ENCODE peak calls at places on chromosome 18, in five cellular contexts. C is naive thymus-derived CD8-positive, alpha-beta T cell; I is HFFc6; F is HAP-1; U is CD8-positive, alpha-beta T cell. D is an unnamed sample.

GRCh38 chr18:32772580-32773186 is at the start of gene KLHL14:
- DNase-seq in I (no peak), U (no peak), C (no peak), F (no peak), D (no peak)

GRCh38 chr18:63774511-63774910 is 707 bp upstream of the SERPINB7 start:
- DNase-seq in C (no peak), U (no peak), F (no peak), I (no peak), D (no peak)

GRCh38 chr18:8480506-8481328 is 128.5 kb upstream of the RAB12 start:
- DNase-seq in C (no peak), U (no peak), I (peak), F (no peak), D (no peak)

GRCh38 chr18:34773961-34774754 is 64.1 kb downstream of the DTNA start:
- DNase-seq in C (no peak), U (no peak), F (no peak), I (peak), D (no peak)

GRCh38 chr18:8847900-8848299 is 142.5 kb downstream of the MTCL1 start:
- DNase-seq in I (no peak), U (no peak), F (no peak), C (no peak), D (no peak)

GRCh38 chr18:79962835-79963657 is 1.4 kb upstream of the HSBP1L1 start:
- DNase-seq in C (no peak), F (no peak), I (no peak), U (no peak), D (peak)

GRCh38 chr18:2337552-2338141 is 233.7 kb downstream of the METTL4 start:
- DNase-seq in F (no peak), I (no peak), C (peak), U (peak), D (peak)

GRCh38 chr18:32677578-32677977 is 95.2 kb downstream of the KLHL14 start:
- DNase-seq in F (no peak), C (no peak), U (no peak), I (no peak), D (no peak)

GRCh38 chr18:49859725-49860124 is 46.4 kb upstream of the ACAA2 start:
- DNase-seq in U (no peak), C (no peak), F (no peak), I (no peak), D (no peak)

GRCh38 chr18:9337875-9338274 is 3.3 kb downstream of the TWSG1 start:
- DNase-seq in U (no peak), C (no peak), I (peak), F (no peak), D (no peak)

GRCh38 chr18:7749001-7749391 is 181.9 kb downstream of the PTPRM start:
- DNase-seq in C (no peak), I (no peak), U (no peak), F (no peak), D (no peak)

D was measured in central memory CD4-positive, alpha-beta T cell.